ENCODE peak calls at places on chromosomes 2 and 18, in four cellular contexts. G, T, N and F are unnamed samples.

GRCh38 chr18:11937874-11938478 is 29.9 kb upstream of the MPPE1 start:
- DNase-seq in G (peak; percentile 75), N (peak; percentile 49), T (no peak), F (no peak)

GRCh38 chr2:148552675-148553331 is 91.7 kb upstream of the EPC2 start:
- DNase-seq in N (no peak), T (no peak), G (peak; percentile 39), F (no peak)

GRCh38 chr2:204452464-204453023 is 92.7 kb upstream of the PARD3B start:
- DNase-seq in G (no peak), T (peak; percentile 99), N (peak; percentile 99), F (peak; percentile 93)

GRCh38 chr2:16162491-16163040 is 222.2 kb downstream of the MYCN start:
- DNase-seq in T (no peak), N (no peak), G (no peak), F (no peak)

GRCh38 chr2:99825630-99826029 is 316.8 kb downstream of the AFF3 start:
- DNase-seq in G (no peak), N (no peak), T (no peak), F (no peak)

GRCh38 chr2:217804786-217805678 is 197.8 kb downstream of the TNS1 start:
- DNase-seq in N (no peak), T (no peak), G (no peak), F (no peak)

GRCh38 chr18:37442477-37442876 is 123.1 kb downstream of the CELF4 start:
- DNase-seq in G (no peak), N (no peak), T (no peak), F (no peak)

GRCh38 chr2:174176898-174177297 is 71.4 kb downstream of the OLA1 start:
- DNase-seq in T (no peak), N (peak; percentile 45), G (no peak), F (no peak)

GRCh38 chr2:205811387-205811786 is 129.1 kb downstream of the NRP2 start:
- DNase-seq in T (no peak), G (no peak), N (no peak), F (peak; percentile 29)

GRCh38 chr2:226575928-226576327 is 223.7 kb downstream of the IRS1 start:
- DNase-seq in N (no peak), T (no peak), G (no peak), F (no peak)

DNA sequence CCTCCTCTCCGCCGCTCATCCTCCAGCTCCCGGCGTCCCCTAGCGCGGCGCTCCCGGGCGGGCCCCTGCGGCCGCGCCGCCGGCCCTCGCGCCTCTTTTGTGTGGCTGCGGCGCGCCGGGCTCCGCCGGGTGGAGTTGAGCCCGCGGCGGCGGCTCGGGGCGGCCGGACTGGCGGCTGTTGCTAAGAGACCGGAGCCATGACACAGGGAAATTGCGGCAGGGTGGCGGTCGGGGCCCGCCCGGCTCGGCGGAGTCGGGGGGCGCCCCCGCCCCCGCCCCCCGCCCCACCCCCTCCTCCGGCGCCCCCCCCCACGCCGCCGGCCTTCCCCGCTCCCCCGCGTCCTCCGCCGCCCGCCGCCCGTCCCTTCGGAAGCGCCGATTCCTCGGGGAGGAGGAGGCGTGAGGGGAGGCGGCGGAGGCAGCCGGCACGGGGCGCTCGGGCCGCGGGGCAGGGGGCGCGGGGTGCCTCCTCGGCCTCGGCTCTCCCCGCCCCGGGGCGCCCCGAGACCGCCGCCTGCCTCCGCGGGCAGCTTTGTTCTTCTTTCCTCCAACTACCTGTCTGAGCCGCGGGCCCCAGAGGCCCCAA is at the start of gene TMEM200C:
- DNase-seq in N (no peak), G (no peak), T (no peak), F (no peak)
- H3K4me3 ChIP-seq in N (peak within 1 kb of the TSS; percentile 70), G (no peak within 1 kb of the TSS), T (peak within 1 kb of the TSS; percentile 3), F (peak within 1 kb of the TSS; percentile 42)

GRCh38 chr18:76353046-76353445 is 142.0 kb downstream of the ZNF516 start:
- DNase-seq in T (no peak), G (no peak), N (no peak), F (no peak)

GRCh38 chr18:76353500-76353899 is 141.5 kb downstream of the ZNF516 start:
- DNase-seq in N (no peak), G (no peak), T (no peak), F (no peak)

GRCh38 chr18:76350134-76351025 is 144.7 kb downstream of the ZNF516 start:
- DNase-seq in T (no peak), N (no peak), G (no peak), F (no peak)

GRCh38 chr18:76354348-76354747 is 140.7 kb downstream of the ZNF516 start:
- DNase-seq in N (peak; percentile 71), G (no peak), T (no peak), F (peak; percentile 35)

DNA sequence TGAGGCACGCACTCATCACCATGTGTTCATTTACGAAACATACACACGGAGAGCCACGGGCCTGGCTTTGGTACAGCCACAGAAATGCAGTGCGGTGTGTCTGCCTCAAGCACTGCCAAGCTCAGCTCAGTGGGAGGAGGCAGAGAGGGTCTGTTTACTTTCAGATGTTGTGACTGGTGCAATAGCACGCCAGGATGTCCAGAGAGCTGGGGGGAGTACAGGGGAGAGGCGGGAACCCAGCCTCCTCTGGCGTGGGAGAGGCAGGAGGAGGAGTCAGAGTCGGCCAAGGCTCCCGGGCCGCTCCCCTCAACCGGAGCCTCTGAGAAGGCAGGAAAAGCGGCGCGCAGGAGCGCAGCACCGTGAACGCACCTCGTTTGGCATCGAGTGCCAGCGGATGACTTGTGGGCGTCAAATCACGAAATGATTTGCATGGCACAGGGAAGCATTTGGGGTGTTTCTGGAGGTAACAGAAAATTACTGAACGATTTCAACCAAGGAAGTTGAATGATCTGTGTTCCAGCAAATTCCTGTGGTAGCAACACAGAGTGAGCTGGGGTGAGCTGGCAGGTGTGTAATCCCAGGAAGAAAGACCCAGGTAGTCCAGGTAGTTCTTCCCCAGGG is 143.0 kb downstream of the ZNF516 start:
- DNase-seq in N (peak; percentile 27), T (peak; percentile 85), G (no peak), F (peak; percentile 74)
- H3K4me3 ChIP-seq in N (no peak overlapping the region), T (peak overlapping the region; percentile 28), G (no peak overlapping the region), F (peak overlapping the region; percentile 22)

GRCh38 chr2:233250985-233251305 is 528 bp upstream of the ATG16L1 start:
- DNase-seq in N (no peak), G (no peak), T (no peak), F (no peak)
- H3K4me3 ChIP-seq in N (no peak overlapping the region), G (peak overlapping the region; percentile 96), T (no peak overlapping the region), F (peak overlapping the region; percentile 89)

GRCh38 chr2:195330513-195330956 is 326.5 kb upstream of the SLC39A10 start:
- DNase-seq in T (no peak), N (no peak), G (peak; percentile 62), F (no peak)
- H3K4me3 ChIP-seq in T (no peak overlapping the region), N (no peak overlapping the region), G (peak overlapping the region; percentile 5), F (no peak overlapping the region)